ENCODE peak calls at places on chromosomes 6 and 20, in four cellular contexts. One of them, this sample, is unnamed.

GRCh38 chr6:128569737-128570438 is 49.5 kb upstream of the PTPRK start:
- DNase-seq in GM12878: no peak
- DNase-seq in SK-N-SH: no peak
- DNase-seq in HepG2: no peak
- DNase-seq in this sample: peak; percentile 59

GRCh38 chr6:48641544-48641943 is 530.5 kb upstream of the PTCHD4 start:
- DNase-seq in GM12878: no peak
- DNase-seq in SK-N-SH: no peak
- DNase-seq in HepG2: no peak
- DNase-seq in this sample: no peak

GRCh38 chr6:70246118-70246517 is 56.8 kb downstream of the COL9A1 start:
- DNase-seq in GM12878: no peak
- DNase-seq in SK-N-SH: no peak
- DNase-seq in HepG2: no peak
- DNase-seq in this sample: no peak

GRCh38 chr6:15776458-15776980 is 113.7 kb upstream of the DTNBP1 start:
- DNase-seq in GM12878: peak; percentile 55
- DNase-seq in SK-N-SH: no peak
- DNase-seq in HepG2: no peak
- DNase-seq in this sample: no peak

GRCh38 chr6:22290045-22290444 is 6.8 kb downstream of the PRL start:
- DNase-seq in GM12878: no peak
- DNase-seq in SK-N-SH: no peak
- DNase-seq in HepG2: no peak
- DNase-seq in this sample: no peak

GRCh38 chr6:14975124-14975815 is 270.6 kb upstream of the JARID2 start:
- DNase-seq in GM12878: no peak
- DNase-seq in SK-N-SH: no peak
- DNase-seq in HepG2: no peak
- DNase-seq in this sample: no peak

GRCh38 chr6:56259682-56260081 is 12.3 kb upstream of the COL21A1 start:
- DNase-seq in GM12878: no peak
- DNase-seq in SK-N-SH: no peak
- DNase-seq in HepG2: no peak
- DNase-seq in this sample: no peak

GRCh38 chr6:166490671-166491500 is 95.6 kb downstream of the RAMACL start:
- DNase-seq in GM12878: no peak
- DNase-seq in SK-N-SH: peak; percentile 84
- DNase-seq in HepG2: no peak
- DNase-seq in this sample: no peak

GRCh38 chr6:19159087-19159486 is 678.1 kb upstream of the ID4 start:
- DNase-seq in GM12878: no peak
- DNase-seq in SK-N-SH: no peak
- DNase-seq in HepG2: no peak
- DNase-seq in this sample: no peak

GRCh38 chr6:52390361-52390727 is 28.4 kb downstream of the PAQR8 start:
- DNase-seq in GM12878: peak; percentile 72
- DNase-seq in SK-N-SH: peak; percentile 34
- DNase-seq in HepG2: peak; percentile 74
- DNase-seq in this sample: no peak

GRCh38 chr6:52392944-52393343 is 27.2 kb upstream of the EFHC1 start:
- DNase-seq in GM12878: no peak
- DNase-seq in SK-N-SH: no peak
- DNase-seq in HepG2: no peak
- DNase-seq in this sample: no peak

GRCh38 chr6:52393780-52394179 is 26.4 kb upstream of the EFHC1 start:
- DNase-seq in GM12878: no peak
- DNase-seq in SK-N-SH: no peak
- DNase-seq in HepG2: no peak
- DNase-seq in this sample: no peak

GRCh38 chr6:52391599-52391998 is 28.5 kb upstream of the EFHC1 start:
- DNase-seq in GM12878: no peak
- DNase-seq in SK-N-SH: no peak
- DNase-seq in HepG2: no peak
- DNase-seq in this sample: no peak

DNA sequence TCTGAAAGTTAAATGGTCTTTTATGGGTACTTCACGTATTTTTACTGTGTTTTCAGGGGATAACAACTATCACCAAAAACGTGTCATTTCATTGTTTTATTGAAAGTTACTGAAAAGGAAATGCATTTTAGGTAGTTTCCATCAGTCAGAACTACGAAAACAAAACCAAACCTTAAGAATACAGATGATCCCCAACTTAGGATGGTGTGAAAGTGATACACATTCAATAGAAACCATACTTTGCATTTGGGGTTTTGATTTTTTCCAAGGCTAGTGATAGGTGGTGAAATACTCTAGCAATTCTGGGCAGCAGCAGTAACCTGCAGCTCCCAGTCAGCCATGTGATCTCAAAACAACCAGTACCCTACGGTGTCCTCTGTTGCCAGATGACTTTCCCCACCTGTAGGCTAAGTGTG is 25.9 kb upstream of the EFHC1 start:
- DNase-seq in GM12878: peak; percentile 77
- DNase-seq in SK-N-SH: no peak
- DNase-seq in HepG2: no peak
- DNase-seq in this sample: no peak
- TF ChIP-seq PBX3 in GM12878: no peak
- TF ChIP-seq PBX3 in SK-N-SH: no peak
- TF ChIP-seq PBX3 in HepG2: no peak
- TF ChIP-seq PBX3 in this sample: no peak

DNA sequence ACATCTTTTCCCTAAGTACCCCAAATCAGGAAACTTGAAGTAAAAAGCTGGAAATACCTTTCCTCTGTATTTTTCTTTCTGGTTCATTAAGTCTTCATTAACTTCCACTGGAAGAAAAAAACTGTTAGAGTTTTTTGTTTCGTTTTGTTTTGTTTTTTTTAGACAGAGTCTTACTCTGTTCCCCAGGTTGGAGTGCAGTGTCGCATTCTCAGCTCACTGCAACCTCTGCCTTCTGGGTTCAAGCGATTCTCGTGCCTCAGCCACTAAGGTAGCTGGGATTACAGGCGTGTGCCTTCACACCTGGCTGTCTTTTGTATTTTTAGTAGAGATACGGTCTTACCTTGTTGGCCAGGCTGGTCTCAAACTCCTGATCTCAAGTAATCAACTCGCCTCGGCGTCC is 14.8 kb downstream of the RPF2 start:
- DNase-seq in GM12878: no peak
- DNase-seq in SK-N-SH: no peak
- DNase-seq in HepG2: no peak
- DNase-seq in this sample: no peak
- H3K27ac ChIP-seq in GM12878: no peak overlapping the region
- H3K27ac ChIP-seq in SK-N-SH: no peak overlapping the region
- H3K27ac ChIP-seq in HepG2: no peak overlapping the region
- H3K27ac ChIP-seq in this sample: no peak overlapping the region

DNA sequence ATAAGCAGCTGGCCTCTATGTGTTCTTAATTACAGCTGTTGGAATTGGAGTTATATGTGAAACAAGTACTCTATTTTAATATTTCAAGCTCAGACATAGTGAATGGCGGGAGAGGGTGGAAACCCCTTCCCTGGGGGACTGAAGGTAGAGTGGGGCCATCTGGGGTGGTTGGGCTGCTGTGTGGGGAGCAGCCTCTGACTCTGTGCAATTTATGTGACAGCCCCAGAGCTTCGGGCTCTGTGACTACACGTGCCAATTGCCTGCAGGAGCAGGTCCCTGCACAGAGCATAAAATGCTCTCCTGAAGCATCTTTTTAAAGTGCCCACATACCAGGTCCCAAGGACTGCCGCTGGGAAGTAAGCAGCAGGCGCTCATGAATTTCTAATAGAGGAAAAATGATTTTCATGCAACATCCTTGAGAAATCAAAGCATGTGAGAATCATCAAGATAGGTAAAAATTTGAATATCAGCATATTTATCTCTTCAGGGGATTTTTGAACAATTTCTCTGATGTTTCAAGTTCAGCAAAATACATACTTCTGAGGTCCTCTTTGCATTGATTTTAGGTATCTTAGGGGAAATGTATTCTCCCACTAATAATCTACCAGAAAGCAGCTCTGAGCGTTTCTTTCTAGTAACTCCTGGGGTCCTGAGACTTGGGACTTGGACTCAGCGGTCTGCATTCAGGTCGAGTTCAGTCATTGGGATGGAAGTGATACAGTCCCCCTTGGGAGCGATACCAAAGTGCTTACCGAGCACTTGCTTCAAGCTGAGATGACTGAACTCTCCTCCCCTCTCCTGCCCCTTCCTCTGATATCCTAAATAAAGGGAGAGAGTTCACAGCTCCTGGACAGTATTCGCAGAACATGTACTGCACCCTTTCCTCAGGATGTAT is 40.0 kb downstream of the ALDH8A1 start:
- DNase-seq in GM12878: no peak
- DNase-seq in SK-N-SH: no peak
- DNase-seq in HepG2: no peak
- DNase-seq in this sample: no peak
- TF ChIP-seq PBX3 in GM12878: no peak
- TF ChIP-seq PBX3 in SK-N-SH: no peak
- TF ChIP-seq PBX3 in HepG2: no peak
- TF ChIP-seq PBX3 in this sample: no peak

GRCh38 chr6:105181981-105182515 is 2.2 kb upstream of the POPDC3 start:
- DNase-seq in GM12878: no peak
- DNase-seq in SK-N-SH: no peak
- DNase-seq in HepG2: no peak
- DNase-seq in this sample: no peak
- H3K27ac ChIP-seq in GM12878: no peak overlapping the region
- H3K27ac ChIP-seq in SK-N-SH: no peak overlapping the region
- H3K27ac ChIP-seq in HepG2: no peak overlapping the region
- H3K27ac ChIP-seq in this sample: no peak overlapping the region

GRCh38 chr6:121584591-121585369 is 149.3 kb downstream of the GJA1 start:
- DNase-seq in GM12878: no peak
- DNase-seq in SK-N-SH: no peak
- DNase-seq in HepG2: no peak
- DNase-seq in this sample: no peak

GRCh38 chr6:121582262-121582661 is 146.8 kb downstream of the GJA1 start:
- DNase-seq in GM12878: no peak
- DNase-seq in SK-N-SH: no peak
- DNase-seq in HepG2: no peak
- DNase-seq in this sample: no peak

GRCh38 chr6:121581327-121581726 is 145.9 kb downstream of the GJA1 start:
- DNase-seq in GM12878: no peak
- DNase-seq in SK-N-SH: no peak
- DNase-seq in HepG2: no peak
- DNase-seq in this sample: no peak
- TF ChIP-seq PBX3 in GM12878: no peak
- TF ChIP-seq PBX3 in SK-N-SH: no peak
- TF ChIP-seq PBX3 in HepG2: no peak
- TF ChIP-seq PBX3 in this sample: no peak

DNA sequence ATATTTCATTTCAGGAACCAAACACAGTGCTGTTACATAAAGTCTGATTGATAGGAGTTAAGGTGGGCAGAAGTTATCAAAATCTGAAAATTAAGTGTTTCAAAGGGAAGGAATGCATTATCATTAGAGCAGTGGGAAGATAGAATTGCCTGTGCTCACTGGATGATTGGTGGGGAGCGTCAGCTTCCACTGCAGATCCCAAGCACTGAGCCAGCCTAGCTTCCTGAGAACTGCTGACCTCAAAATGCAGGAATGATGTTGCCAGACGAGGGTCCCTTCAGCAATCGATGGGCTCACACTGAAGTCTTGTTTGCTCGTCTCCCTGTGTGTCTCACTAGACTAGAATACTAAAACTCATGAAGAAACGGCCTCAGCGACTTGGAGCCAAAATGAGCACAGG is 110.0 kb upstream of the PHACTR1 start:
- DNase-seq in GM12878: no peak
- DNase-seq in SK-N-SH: no peak
- DNase-seq in HepG2: no peak
- DNase-seq in this sample: no peak
- H3K27ac ChIP-seq in GM12878: peak overlapping the region; percentile 41
- H3K27ac ChIP-seq in SK-N-SH: no peak overlapping the region
- H3K27ac ChIP-seq in HepG2: no peak overlapping the region
- H3K27ac ChIP-seq in this sample: no peak overlapping the region

GRCh38 chr6:143743256-143744166 is 65.7 kb downstream of the PHACTR2 start:
- DNase-seq in GM12878: no peak
- DNase-seq in SK-N-SH: no peak
- DNase-seq in HepG2: peak; percentile 82
- DNase-seq in this sample: no peak
- TF ChIP-seq PBX3 in GM12878: no peak
- TF ChIP-seq PBX3 in SK-N-SH: no peak
- TF ChIP-seq PBX3 in HepG2: no peak
- TF ChIP-seq PBX3 in this sample: no peak

DNA sequence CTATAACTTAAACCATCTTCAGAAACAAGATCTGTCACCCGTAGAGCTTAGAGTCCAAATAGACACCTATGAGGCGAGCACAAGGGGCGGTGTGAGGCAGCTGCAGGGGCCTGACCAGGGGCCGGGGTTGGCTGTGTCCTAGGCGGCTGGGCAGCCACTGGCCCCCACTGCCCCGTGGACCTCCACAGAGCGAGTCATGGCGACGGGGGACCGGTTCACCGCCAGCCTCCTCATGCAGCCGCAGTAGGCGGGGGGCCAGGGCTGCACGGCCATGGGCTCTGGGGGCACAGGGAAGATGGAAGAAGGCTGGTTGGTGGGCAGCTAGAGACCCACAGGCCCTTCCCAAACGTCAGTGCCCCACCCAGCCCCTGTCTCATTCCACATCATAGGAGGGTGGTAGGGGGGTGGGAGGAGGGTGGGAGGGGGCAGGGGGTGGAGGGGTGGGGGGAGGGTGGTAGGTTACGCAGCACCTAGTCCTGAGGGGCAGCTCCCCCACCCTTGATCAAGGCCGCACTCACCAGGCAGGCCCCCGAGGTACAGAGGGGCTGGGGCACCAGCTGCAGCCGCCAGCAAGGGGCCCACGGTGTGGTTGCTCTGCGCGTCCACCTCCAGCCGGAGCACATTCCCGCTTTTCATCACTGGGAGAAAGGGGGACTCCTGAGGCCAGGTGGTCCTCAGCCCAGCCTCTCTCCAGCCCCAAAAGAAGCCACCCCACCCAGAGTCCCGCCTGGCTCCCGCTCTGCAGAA is 6.6 kb downstream of the ADRM1 start:
- DNase-seq in GM12878: peak; percentile 3
- DNase-seq in SK-N-SH: no peak
- DNase-seq in HepG2: no peak
- DNase-seq in this sample: no peak
- H3K27ac ChIP-seq in GM12878: no peak overlapping the region
- H3K27ac ChIP-seq in SK-N-SH: no peak overlapping the region
- H3K27ac ChIP-seq in HepG2: no peak overlapping the region
- H3K27ac ChIP-seq in this sample: peak overlapping the region; percentile 60

DNA sequence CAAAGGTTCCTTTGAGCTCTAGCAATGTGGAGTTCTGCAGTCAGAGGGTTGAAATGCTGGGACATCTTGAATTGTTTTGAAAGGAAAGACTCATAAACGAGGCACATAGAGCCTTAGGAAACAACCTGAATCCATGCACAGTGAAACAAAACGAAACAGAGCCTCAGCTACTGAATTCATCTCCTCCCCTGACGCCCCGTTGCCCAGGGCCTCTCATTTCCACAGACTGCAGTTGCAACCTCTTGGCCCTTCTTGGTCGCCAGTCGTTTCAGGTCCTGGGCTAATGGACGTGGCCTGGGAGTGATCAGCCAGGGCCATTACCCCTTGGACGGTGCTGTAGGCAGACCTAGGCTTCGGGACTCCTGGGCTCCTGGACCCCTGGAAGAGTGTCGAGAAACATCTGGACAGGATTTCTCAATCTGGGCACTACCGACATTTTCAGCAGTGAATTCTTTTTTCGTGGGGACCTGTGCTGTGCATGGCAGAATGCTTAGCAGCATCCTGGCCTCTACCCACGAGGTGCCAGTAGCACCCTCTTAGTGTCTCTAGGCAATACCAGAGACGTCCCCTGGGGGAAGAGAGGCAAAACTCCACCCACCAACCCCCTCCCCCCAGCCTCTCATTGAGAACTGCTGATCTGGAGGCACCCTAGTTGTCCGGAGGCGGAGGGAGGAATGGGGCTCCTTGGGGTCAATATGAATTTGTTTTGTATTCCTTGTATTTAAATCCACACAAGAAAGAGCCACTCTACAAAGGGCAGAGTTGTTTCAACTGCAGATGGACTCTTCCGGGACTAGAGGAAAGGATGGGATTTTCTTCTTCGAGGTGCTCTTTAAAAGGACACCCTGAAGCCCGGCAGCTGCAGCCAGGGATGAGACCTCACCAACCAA is 50.2 kb downstream of the TMEM242 start:
- DNase-seq in GM12878: no peak
- DNase-seq in SK-N-SH: no peak
- DNase-seq in HepG2: peak; percentile 48
- DNase-seq in this sample: no peak
- TF ChIP-seq PBX3 in GM12878: no peak
- TF ChIP-seq PBX3 in SK-N-SH: no peak
- TF ChIP-seq PBX3 in HepG2: no peak
- TF ChIP-seq PBX3 in this sample: no peak